ENCODE peak calls at places on chromosomes 13 and 19, in nine cellular contexts. V is EL, J is NCI-H69, D is HFF-Myc, W is ELF-1, X is choroid plexus epithelial cell, C is activated T-helper 1 cell treated with Interleukin-2 at 50 U/mL for 16 hours, O is GM20000, E is uterus. Y is an unnamed sample.

GRCh38 chr13:20149762-20150161 is 11.1 kb downstream of the GJA3 start:
- DNase-seq in C (no peak), J (no peak), D (no peak), O (no peak), X (no peak), E (no peak), W (no peak), V (no peak), Y (no peak)

GRCh38 chr19:5828661-5829566 is 10.6 kb downstream of the FUT6 start:
- DNase-seq in J (peak; percentile 89), E (peak; percentile 34), O (peak; percentile 74), D (no peak), X (peak; percentile 36), V (no peak), C (no peak), W (peak; percentile 84), Y (no peak)

GRCh38 chr19:12840091-12841079 is 2.1 kb downstream of the MAST1 start:
- DNase-seq in C (no peak), X (peak; percentile 69), O (peak; percentile 80), D (peak; percentile 40), V (peak; percentile 85), E (no peak), W (peak; percentile 98), J (peak; percentile 95), Y (peak; percentile 77)

GRCh38 chr13:35857769-35858168 is 273.4 kb downstream of the DCLK1 start:
- DNase-seq in E (no peak), X (peak; percentile 75), V (peak; percentile 66), W (peak; percentile 68), J (no peak), O (no peak), C (no peak), D (no peak), Y (no peak)

GRCh38 chr19:4310247-4311121 is 6.1 kb downstream of the FSD1 start:
- DNase-seq in W (peak; percentile 80), O (no peak), C (no peak), J (peak; percentile 27), V (peak; percentile 14), E (no peak), D (no peak), X (no peak), Y (no peak)

GRCh38 chr19:29380581-29380980 is 145.2 kb upstream of the VSTM2B start:
- DNase-seq in E (no peak), V (no peak), W (no peak), C (no peak), J (no peak), X (no peak), D (no peak), O (no peak), Y (peak; percentile 14)

GRCh38 chr13:32895296-32895695 is 120.9 kb upstream of the KL start:
- DNase-seq in O (no peak), V (no peak), X (no peak), E (no peak), D (no peak), C (no peak), J (no peak), W (no peak), Y (no peak)

GRCh38 chr13:42760949-42761348 is 20.4 kb upstream of the FAM216B start:
- DNase-seq in J (no peak), D (no peak), E (no peak), C (no peak), W (no peak), X (peak; percentile 53), V (no peak), O (no peak), Y (no peak)

GRCh38 chr13:113625965-113626661 is 31.9 kb downstream of the ATP4B start:
- DNase-seq in V (peak; percentile 76), O (no peak), X (peak; percentile 75), J (no peak), C (no peak), E (no peak), D (peak; percentile 4), W (no peak), Y (peak; percentile 20)

GRCh38 chr19:13026478-13026999 is 31.3 kb downstream of the NFIX start:
- DNase-seq in J (peak; percentile 95), W (no peak), O (no peak), E (no peak), X (no peak), V (no peak), C (no peak), D (no peak), Y (no peak)

GRCh38 chr13:95237310-95237870 is 63.9 kb downstream of the ABCC4 start:
- DNase-seq in W (no peak), E (no peak), C (no peak), V (no peak), D (no peak), X (no peak), J (no peak), O (no peak), Y (peak; percentile 66)

GRCh38 chr19:33740811-33741396 is 55.8 kb upstream of the KCTD15 start:
- DNase-seq in V (peak; percentile 26), E (no peak), D (peak; percentile 17), C (no peak), O (peak; percentile 54), J (no peak), X (peak; percentile 46), W (peak; percentile 72), Y (no peak)

GRCh38 chr19:9823816-9824215 is 3.9 kb upstream of the UBL5 start:
- DNase-seq in J (no peak), C (no peak), E (no peak), D (no peak), W (no peak), X (no peak), O (no peak), V (no peak), Y (no peak)

GRCh38 chr13:85690368-85690767 is 108.9 kb downstream of the SLITRK6 start:
- DNase-seq in X (no peak), J (no peak), V (no peak), O (no peak), C (no peak), E (no peak), D (no peak), W (no peak), Y (no peak)

GRCh38 chr13:114124921-114125320 is 7.5 kb downstream of the RASA3 start:
- DNase-seq in E (no peak), D (no peak), V (peak; percentile 77), X (peak; percentile 76), J (no peak), O (peak; percentile 67), C (peak; percentile 39), W (no peak), Y (no peak)

GRCh38 chr13:28392896-28393295 is 102.0 kb downstream of the FLT1 start:
- DNase-seq in D (no peak), C (no peak), X (no peak), W (no peak), J (no peak), O (no peak), E (no peak), V (no peak), Y (no peak)

GRCh38 chr19:51387924-51388389 is at the start of gene LIM2:
- DNase-seq in V (no peak), W (no peak), C (no peak), X (no peak), J (no peak), E (no peak), O (no peak), D (no peak), Y (no peak)

GRCh38 chr19:28511655-28512054 is 701.3 kb downstream of the UQCRFS1 start:
- DNase-seq in E (no peak), X (no peak), C (no peak), V (no peak), D (no peak), O (no peak), W (no peak), J (no peak), Y (no peak)

GRCh38 chr19:5138606-5139594 is 170.0 kb downstream of the KDM4B start:
- DNase-seq in D (peak; percentile 66), C (peak; percentile 54), J (no peak), E (no peak), V (peak; percentile 93), O (peak; percentile 88), W (no peak), X (peak; percentile 90), Y (peak; percentile 72)

Y was measured in lower lobe of right lung.